ENCODE peak calls at places on chromosomes 4 and X, in seven cellular contexts. X, R, S, C, E, P and T are unnamed samples.

GRCh38 chrX:72100051-72100755 is 31.5 kb downstream of the RTL5 start:
- DNase-seq in X (no peak), R (no peak), P (no peak), C (no peak), S (no peak), E (no peak), T (peak; percentile 69)

GRCh38 chr4:182756161-182756690 is 161.0 kb downstream of the DCTD start:
- DNase-seq in P (no peak), R (no peak), X (no peak), C (no peak), S (no peak), E (no peak), T (no peak)

GRCh38 chr4:73841243-73841925 is 4.9 kb downstream of the CXCL6 start:
- DNase-seq in X (no peak), S (no peak), R (no peak), C (no peak), E (no peak), P (peak; percentile 65), T (no peak)

GRCh38 chr4:173264245-173264959 is 69.8 kb downstream of the HMGB2 start:
- DNase-seq in C (no peak), X (no peak), S (no peak), E (no peak), P (peak; percentile 79), R (no peak), T (no peak)

GRCh38 chr4:71239365-71239764 is 99.5 kb upstream of the SLC4A4 start:
- DNase-seq in P (peak; percentile 72), X (no peak), E (no peak), C (no peak), S (peak; percentile 55), R (no peak), T (no peak)

GRCh38 chr4:65370709-65371108 is 299.6 kb downstream of the EPHA5 start:
- DNase-seq in E (no peak), P (no peak), X (no peak), S (no peak), C (no peak), R (no peak), T (no peak)

GRCh38 chr4:83516042-83516772 is 19.7 kb upstream of the GPAT3 start:
- DNase-seq in S (no peak), P (peak; percentile 91), E (no peak), C (no peak), R (no peak), X (no peak), T (no peak)

GRCh38 chrX:34653811-34654210 is 3.3 kb downstream of the TMEM47 start:
- DNase-seq in S (peak; percentile 36), C (no peak), E (no peak), X (no peak), P (peak; percentile 29), R (no peak), T (no peak)

GRCh38 chr4:133866328-133866699 is 335.3 kb downstream of the PABPC4L start:
- DNase-seq in C (no peak), P (peak; percentile 91), R (no peak), E (no peak), S (peak; percentile 68), X (no peak), T (no peak)

GRCh38 chrX:38636949-38637819 is 75.8 kb downstream of the TSPAN7 start:
- DNase-seq in C (no peak), P (no peak), S (no peak), E (no peak), X (no peak), R (no peak), T (no peak)

GRCh38 chrX:68698955-68699354 is 51.5 kb downstream of the STARD8 start:
- DNase-seq in X (no peak), R (no peak), P (no peak), S (peak; percentile 77), E (no peak), C (no peak), T (no peak)

GRCh38 chrX:13690836-13691235 is 1.9 kb downstream of the RAB9A start:
- DNase-seq in E (no peak), X (no peak), P (no peak), R (no peak), C (no peak), S (no peak), T (no peak)

GRCh38 chr4:113445286-113445685 is 316.3 kb downstream of the CAMK2D start:
- DNase-seq in P (peak; percentile 97), S (no peak), E (peak; percentile 99), R (no peak), X (no peak), C (no peak), T (peak; percentile 87)

GRCh38 chr4:6767725-6768538 is 14.6 kb upstream of the KIAA0232 start:
- DNase-seq in X (no peak), R (no peak), E (no peak), C (no peak), S (no peak), P (no peak), T (no peak)

GRCh38 chrX:105972690-105973386 is 65.7 kb downstream of the SERPINA7 start:
- DNase-seq in E (no peak), R (no peak), S (peak; percentile 1), X (no peak), C (no peak), P (no peak), T (no peak)

GRCh38 chr4:57710053-57710452 is 599.9 kb upstream of the IGFBP7 start:
- DNase-seq in R (no peak), X (no peak), C (no peak), S (no peak), E (no peak), P (no peak), T (no peak)

GRCh38 chrX:153379508-153379907 is 21.6 kb downstream of the PNMA6E start:
- DNase-seq in P (no peak), S (no peak), R (no peak), E (no peak), X (no peak), C (no peak), T (no peak)

GRCh38 chr4:182768821-182769220 is 148.4 kb downstream of the DCTD start:
- DNase-seq in S (no peak), R (no peak), X (no peak), P (peak; percentile 49), C (no peak), E (no peak), T (no peak)

GRCh38 chr4:53014881-53015280 is 152.8 kb downstream of the RASL11B start:
- DNase-seq in R (no peak), S (no peak), X (no peak), P (peak; percentile 29), C (no peak), E (no peak), T (no peak)

GRCh38 chrX:21972721-21973120 is 32.2 kb downstream of the SMS start:
- DNase-seq in C (peak; percentile 7), P (peak; percentile 93), E (no peak), R (no peak), X (no peak), S (peak; percentile 76), T (no peak)